ENCODE peak calls at places on chromosomes 13 and 19, in seven cellular contexts. K, G, I, R, Y, L and T are unnamed samples.

GRCh38 chr13:98143157-98143553 is 261 bp downstream of the FARP1 start:
- DNase-seq in I (peak; percentile 90), L (no peak), R (no peak), K (no peak), Y (peak; percentile 3), G (no peak), T (no peak)

GRCh38 chr13:92136449-92137180 is 738.2 kb downstream of the GPC5 start:
- DNase-seq in R (no peak), Y (no peak), L (no peak), K (no peak), I (no peak), G (no peak), T (peak; percentile 48)

GRCh38 chr13:52879950-52880650 is 31.7 kb upstream of the PCDH8 start:
- DNase-seq in L (no peak), G (no peak), R (no peak), Y (no peak), I (no peak), K (no peak), T (no peak)

GRCh38 chr19:44401108-44401786 is at the start of gene ZNF285:
- DNase-seq in L (peak; percentile 84), I (peak; percentile 91), R (peak; percentile 1), G (no peak), Y (peak; percentile 87), K (peak; percentile 95), T (peak; percentile 93)

GRCh38 chr19:17641181-17641580 is 47.0 kb downstream of the UNC13A start:
- DNase-seq in R (no peak), Y (no peak), G (no peak), K (no peak), L (no peak), I (no peak), T (no peak)

GRCh38 chr13:50230365-50230978 is 215.2 kb downstream of the KCNRG start:
- DNase-seq in K (no peak), G (no peak), L (peak; percentile 63), R (no peak), Y (no peak), I (no peak), T (no peak)

GRCh38 chr19:53463263-53463662 is 4.3 kb upstream of the ZNF813 start:
- DNase-seq in K (peak; percentile 91), Y (peak; percentile 19), G (no peak), R (no peak), I (peak; percentile 79), L (no peak), T (peak; percentile 64)

GRCh38 chr13:111962431-111962891 is 104.5 kb upstream of the SOX1 start:
- DNase-seq in R (no peak), L (no peak), Y (no peak), K (no peak), I (no peak), G (no peak), T (no peak)

GRCh38 chr19:46574533-46574932 is 26.6 kb upstream of the CALM3 start:
- DNase-seq in I (peak; percentile 21), G (no peak), Y (peak; percentile 59), R (no peak), K (no peak), L (no peak), T (no peak)

GRCh38 chr13:26771796-26772195 is 11.2 kb upstream of the GPR12 start:
- DNase-seq in K (no peak), I (no peak), G (no peak), R (no peak), L (no peak), Y (no peak), T (no peak)

GRCh38 chr19:40413291-40413994 is at the start of gene PRX:
- DNase-seq in G (no peak), L (no peak), R (no peak), Y (peak; percentile 27), K (peak; percentile 85), I (peak; percentile 72), T (no peak)

GRCh38 chr19:48511800-48512503 is at the start of gene LMTK3:
- DNase-seq in R (no peak), Y (peak; percentile 81), I (peak; percentile 97), G (no peak), K (peak; percentile 82), L (no peak), T (peak; percentile 69)

GRCh38 chr19:3983936-3984583 is 1.2 kb downstream of the EEF2 start:
- DNase-seq in R (no peak), I (peak; percentile 32), L (no peak), G (no peak), Y (no peak), K (peak; percentile 45), T (no peak)

GRCh38 chr13:102555914-102556553 is 40.8 kb upstream of the TPP2 start:
- DNase-seq in R (no peak), K (no peak), Y (peak; percentile 32), L (peak; percentile 18), G (peak; percentile 21), I (peak; percentile 47), T (peak; percentile 8)

GRCh38 chr19:45768644-45769053 is 403 bp downstream of the SIX5 start:
- DNase-seq in Y (peak; percentile 59), K (peak; percentile 67), I (no peak), G (no peak), L (no peak), R (no peak), T (peak; percentile 64)

GRCh38 chr19:44303976-44304568 is 753 bp downstream of the ZNF235 start:
- DNase-seq in L (no peak), Y (peak; percentile 31), R (no peak), K (no peak), I (peak; percentile 62), G (no peak), T (no peak)

GRCh38 chr13:47661076-47661475 is 340.0 kb downstream of the SUCLA2 start:
- DNase-seq in Y (no peak), K (no peak), L (no peak), R (no peak), G (no peak), I (no peak), T (no peak)

GRCh38 chr19:47421844-47422395 is 2.6 kb upstream of the MEIS3 start:
- DNase-seq in G (no peak), I (peak; percentile 90), K (no peak), Y (no peak), R (no peak), L (no peak), T (no peak)

GRCh38 chr13:97627566-97627965 is 193.6 kb downstream of the RAP2A start:
- DNase-seq in Y (peak; percentile 11), K (no peak), R (no peak), L (peak; percentile 50), G (no peak), I (no peak), T (no peak)

GRCh38 chr19:403221-404036 is 5.5 kb downstream of the C2CD4C start:
- DNase-seq in I (peak; percentile 62), L (no peak), G (no peak), Y (no peak), R (no peak), K (peak; percentile 45), T (no peak)

GRCh38 chr19:30085394-30085793 is 143.4 kb downstream of the URI1 start:
- DNase-seq in K (peak; percentile 62), Y (peak; percentile 41), G (peak; percentile 16), R (no peak), L (peak; percentile 4), I (peak; percentile 67), T (no peak)

GRCh38 chr19:3398114-3398899 is 31.9 kb downstream of the NFIC start:
- DNase-seq in G (no peak), K (no peak), I (no peak), Y (no peak), L (peak; percentile 77), R (no peak), T (peak; percentile 52)

GRCh38 chr19:35509861-35510625 is 3.4 kb downstream of the DMKN start:
- DNase-seq in K (peak; percentile 98), G (peak; percentile 82), R (no peak), I (peak; percentile 90), Y (peak; percentile 81), L (peak; percentile 75), T (peak; percentile 83)

GRCh38 chr19:11322269-11323024 is 17.0 kb downstream of the RAB3D start:
- DNase-seq in L (no peak), I (no peak), Y (no peak), G (no peak), K (no peak), R (no peak), T (peak; percentile 53)

GRCh38 chr19:35704218-35704617 is at the start of gene ZBTB32:
- DNase-seq in Y (peak; percentile 87), K (peak; percentile 80), G (no peak), L (no peak), R (no peak), I (peak; percentile 43), T (no peak)

DNA sequence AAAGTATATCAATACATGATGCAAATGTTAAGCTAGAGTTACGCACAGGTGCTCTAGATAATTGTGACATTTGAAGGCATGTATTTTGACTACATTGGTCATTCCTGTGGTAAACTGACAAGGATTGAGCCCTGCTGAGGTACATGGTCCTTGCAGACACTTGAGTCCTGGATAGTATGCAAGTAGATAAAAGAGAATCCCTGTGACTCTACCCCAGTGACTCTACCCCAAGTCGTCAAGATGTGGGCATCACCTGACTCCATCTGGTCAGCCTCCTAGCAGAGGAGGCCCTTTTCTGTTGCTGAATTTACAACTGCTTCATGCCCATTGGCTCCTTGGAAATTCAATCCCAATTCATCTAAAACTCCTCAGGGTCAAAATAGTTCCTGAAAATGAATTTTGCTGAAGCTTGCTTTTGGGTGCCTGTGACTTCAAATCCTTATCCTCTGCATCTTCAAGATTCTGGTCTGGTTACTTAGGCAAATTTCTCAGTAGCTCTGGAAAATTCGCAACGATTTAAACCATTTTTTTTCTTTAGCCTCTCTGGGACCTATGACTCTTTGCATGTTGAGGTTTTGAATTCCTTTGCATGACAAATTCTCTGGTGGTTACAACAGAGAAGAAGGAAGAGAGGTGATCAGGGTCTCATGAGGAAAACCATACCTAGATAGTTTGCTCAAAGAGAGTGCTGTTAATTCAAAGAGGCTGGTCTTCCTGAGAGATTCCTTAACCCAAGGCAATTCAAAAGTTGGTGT is 422.1 kb downstream of the FGF9 start:
- DNase-seq in R (no peak), L (no peak), G (no peak), K (no peak), I (no peak), Y (no peak), T (no peak)
- TF ChIP-seq JUND in R (no peak), L (no peak), G (no peak), K (no peak), I (no peak), Y (no peak), T (no peak)

GRCh38 chr19:18660051-18660910 is 23.2 kb upstream of the CRTC1 start:
- DNase-seq in I (no peak), R (no peak), L (no peak), Y (peak; percentile 60), K (no peak), G (no peak), T (no peak)
- TF ChIP-seq JUND in I (no peak), R (no peak), L (no peak), Y (peak; percentile 82), K (no peak), G (peak; percentile 85), T (no peak)

DNA sequence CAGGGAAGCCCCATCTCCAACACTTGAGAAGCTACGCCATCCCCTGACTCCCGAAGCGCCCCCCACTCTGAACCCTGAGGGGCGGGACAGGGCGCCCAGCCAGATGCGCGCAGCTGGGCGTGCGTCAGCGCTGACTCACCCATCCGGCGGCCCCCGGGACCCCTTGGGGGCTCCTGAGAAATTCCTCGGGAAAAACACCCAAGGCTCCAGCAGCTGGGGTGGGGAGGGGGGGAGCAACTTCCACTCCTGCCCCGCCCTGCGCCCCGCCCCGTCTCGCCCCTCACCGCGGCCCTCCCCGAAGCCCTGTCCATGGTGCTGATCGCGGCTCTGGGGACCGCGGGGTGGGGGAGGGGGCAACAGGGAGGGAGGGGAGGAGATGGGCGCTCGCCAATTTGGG is 1.0 kb downstream of the COL5A3 start:
- DNase-seq in Y (peak; percentile 64), L (no peak), K (peak; percentile 88), I (peak; percentile 60), R (no peak), G (no peak), T (peak; percentile 61)
- TF ChIP-seq JUND in Y (no peak), L (no peak), K (peak; percentile 52), I (no peak), R (no peak), G (no peak), T (no peak)

GRCh38 chr19:32359581-32359980 is 14.2 kb downstream of the ZNF507 start:
- DNase-seq in R (no peak), Y (no peak), I (no peak), K (no peak), G (no peak), L (no peak), T (no peak)
- TF ChIP-seq JUND in R (no peak), Y (no peak), I (no peak), K (no peak), G (no peak), L (no peak), T (no peak)